ENCODE peak calls at places on chromosomes 5 and 9, in five cellular contexts. P is astrocyte of the spinal cord, I is heart right ventricle, S is AG10803, M is pancreas. D is an unnamed sample.

GRCh38 chr5:158484246-158484645 is 615.5 kb downstream of the EBF1 start:
- DNase-seq in S (peak; percentile 84), P (no peak), I (no peak), M (no peak), D (peak; percentile 75)

GRCh38 chr5:163456840-163457239 is 3.1 kb downstream of the NUDCD2 start:
- DNase-seq in I (no peak), S (no peak), P (no peak), M (no peak), D (no peak)

GRCh38 chr9:114805670-114806551 is at the start of gene TNFSF15:
- DNase-seq in P (no peak), I (no peak), S (no peak), M (peak; percentile 58), D (no peak)

GRCh38 chr5:61881821-61882220 is 424.2 kb upstream of the KIF2A start:
- DNase-seq in I (no peak), M (no peak), P (peak; percentile 53), S (peak; percentile 44), D (peak; percentile 1)

GRCh38 chr5:38453506-38453905 is 102.9 kb downstream of the LIFR start:
- DNase-seq in I (no peak), P (peak; percentile 25), S (no peak), M (no peak), D (no peak)

GRCh38 chr5:94243612-94244011 is 374.8 kb downstream of the KIAA0825 start:
- DNase-seq in I (no peak), M (no peak), P (peak; percentile 60), S (peak; percentile 84), D (peak; percentile 45)

GRCh38 chr9:304519-305185 is 90.0 kb downstream of the DOCK8 start:
- DNase-seq in M (no peak), S (no peak), I (no peak), P (no peak), D (no peak)

GRCh38 chr9:9498147-9498546 is 1114.7 kb downstream of the PTPRD start:
- DNase-seq in P (no peak), M (no peak), I (no peak), S (no peak), D (no peak)

GRCh38 chr9:75962186-75963036 is 71.9 kb downstream of the PCSK5 start:
- DNase-seq in M (peak; percentile 69), I (peak; percentile 31), S (peak; percentile 21), P (peak; percentile 50), D (no peak)

GRCh38 chr5:174315471-174315870 is 270.0 kb downstream of the NSG2 start:
- DNase-seq in I (no peak), M (no peak), S (no peak), P (no peak), D (no peak)

GRCh38 chr5:75668988-75669760 is 48.1 kb downstream of the POC5 start:
- DNase-seq in I (peak; percentile 29), M (peak; percentile 31), S (no peak), P (no peak), D (no peak)

GRCh38 chr9:137139468-137140150 is 655 bp downstream of the GRIN1 start:
- DNase-seq in I (no peak), P (no peak), M (no peak), S (no peak), D (no peak)

GRCh38 chr9:111843971-111844370 is 49.2 kb upstream of the SHOC1 start:
- DNase-seq in M (no peak), S (no peak), P (no peak), I (no peak), D (no peak)

GRCh38 chr5:93378073-93378472 is 202.9 kb downstream of the NR2F1-AS1 start:
- DNase-seq in M (no peak), I (no peak), P (peak; percentile 88), S (peak; percentile 44), D (peak; percentile 40)

GRCh38 chr9:135930446-135931345 is 23.4 kb upstream of the CAMSAP1 start:
- DNase-seq in S (no peak), I (no peak), M (no peak), P (no peak), D (no peak)

GRCh38 chr5:74414228-74414627 is 226.3 kb downstream of the ENC1 start:
- DNase-seq in M (no peak), P (no peak), S (no peak), I (no peak), D (no peak)

GRCh38 chr5:122064992-122065391 is 13.1 kb downstream of the LOX start:
- DNase-seq in I (no peak), M (no peak), S (peak; percentile 34), P (no peak), D (no peak)
- H3K4me3 ChIP-seq in I (no peak overlapping the region), M (no peak overlapping the region), S (no peak overlapping the region), P (no peak overlapping the region), D (no peak overlapping the region)

GRCh38 chr5:77064040-77064439 is 23.0 kb downstream of the ZBED3 start:
- DNase-seq in S (no peak), P (no peak), M (no peak), I (no peak), D (no peak)
- TF ChIP-seq CTCF in S (no peak), P (no peak), M (no peak), I (no peak), D (no peak)

GRCh38 chr5:140631831-140632365 is 1.1 kb downstream of the CD14 start:
- DNase-seq in P (no peak), M (peak; percentile 43), S (no peak), I (no peak), D (no peak)
- H3K4me3 ChIP-seq in P (peak overlapping the region; percentile 35), M (peak overlapping the region; percentile 65), S (peak overlapping the region; percentile 59), I (peak overlapping the region; percentile 43), D (peak overlapping the region; percentile 42)

GRCh38 chr9:73683862-73684591 is 532.4 kb downstream of the ANXA1 start:
- DNase-seq in S (peak; percentile 47), P (peak; percentile 71), I (no peak), M (no peak), D (no peak)
- TF ChIP-seq CTCF in S (peak; percentile 66), P (peak; percentile 71), I (peak; percentile 6), M (no peak), D (peak; percentile 55)